ENCODE peak calls at places on chromosomes 3 and 15, in four cellular contexts. Y is HepG2, I is H1, O is GM12878. C is an unnamed sample.

GRCh38 chr3:66335671-66336070 is 114.9 kb downstream of the SLC25A26 start:
- DNase-seq in Y (no peak), I (no peak), O (no peak), C (no peak)

GRCh38 chr15:33005582-33005981 is 188.9 kb downstream of the FMN1 start:
- DNase-seq in Y (no peak), I (no peak), O (no peak), C (no peak)

GRCh38 chr3:64160000-64160690 is 65.1 kb downstream of the PRICKLE2 start:
- DNase-seq in Y (no peak), I (no peak), O (no peak), C (no peak)

GRCh38 chr15:86375733-86376132 is 296.1 kb downstream of the AGBL1 start:
- DNase-seq in Y (no peak), I (no peak), O (no peak), C (no peak)

GRCh38 chr15:40767838-40768491 is 1.8 kb upstream of the C15orf62 start:
- DNase-seq in Y (no peak), I (no peak), O (no peak), C (no peak)

GRCh38 chr15:68313501-68314390 is 36.2 kb downstream of the FEM1B start:
- DNase-seq in Y (no peak), I (no peak), O (no peak), C (no peak)

GRCh38 chr15:68228971-68229385 is 550 bp downstream of the CLN6 start:
- DNase-seq in Y (no peak), I (no peak), O (no peak), C (peak; percentile 29)

GRCh38 chr3:96813134-96813819 is 1.1 kb upstream of the EPHA6 start:
- DNase-seq in Y (peak; percentile 58), I (peak; percentile 70), O (peak; percentile 13), C (no peak)

GRCh38 chr3:107882881-107883280 is 207.9 kb downstream of the CD47 start:
- DNase-seq in Y (no peak), I (no peak), O (no peak), C (no peak)

GRCh38 chr3:125589743-125590142 is 5.6 kb downstream of the OSBPL11 start:
- DNase-seq in Y (no peak), I (no peak), O (no peak), C (no peak)

GRCh38 chr15:66882251-66883020 is 180.4 kb downstream of the SMAD6 start:
- DNase-seq in Y (no peak), I (no peak), O (no peak), C (no peak)

GRCh38 chr3:157436583-157437300 is at the start of gene PTX3:
- DNase-seq in Y (no peak), I (no peak), O (no peak), C (no peak)

GRCh38 chr3:36175113-36175812 is 205.0 kb upstream of the STAC start:
- DNase-seq in Y (no peak), I (no peak), O (no peak), C (no peak)

GRCh38 chr3:168030488-168031054 is 65.2 kb downstream of the GOLIM4 start:
- DNase-seq in Y (no peak), I (no peak), O (no peak), C (no peak)

GRCh38 chr3:47612178-47612577 is 33.5 kb upstream of the CSPG5 start:
- DNase-seq in Y (no peak), I (no peak), O (no peak), C (peak; percentile 9)
- TF ChIP-seq RAD21 in Y (no peak), I (no peak), O (no peak), C (no peak)

GRCh38 chr15:78993257-78993930 is 48.5 kb upstream of the CTSH start:
- DNase-seq in Y (no peak), I (no peak), O (no peak), C (no peak)

GRCh38 chr15:78991476-78991875 is 46.6 kb upstream of the CTSH start:
- DNase-seq in Y (no peak), I (no peak), O (no peak), C (no peak)

GRCh38 chr15:78991879-78992278 is 47.0 kb upstream of the CTSH start:
- DNase-seq in Y (no peak), I (no peak), O (no peak), C (no peak)

GRCh38 chr15:78993931-78994530 is 49.2 kb upstream of the CTSH start:
- DNase-seq in Y (peak; percentile 97), I (no peak), O (no peak), C (no peak)

DNA sequence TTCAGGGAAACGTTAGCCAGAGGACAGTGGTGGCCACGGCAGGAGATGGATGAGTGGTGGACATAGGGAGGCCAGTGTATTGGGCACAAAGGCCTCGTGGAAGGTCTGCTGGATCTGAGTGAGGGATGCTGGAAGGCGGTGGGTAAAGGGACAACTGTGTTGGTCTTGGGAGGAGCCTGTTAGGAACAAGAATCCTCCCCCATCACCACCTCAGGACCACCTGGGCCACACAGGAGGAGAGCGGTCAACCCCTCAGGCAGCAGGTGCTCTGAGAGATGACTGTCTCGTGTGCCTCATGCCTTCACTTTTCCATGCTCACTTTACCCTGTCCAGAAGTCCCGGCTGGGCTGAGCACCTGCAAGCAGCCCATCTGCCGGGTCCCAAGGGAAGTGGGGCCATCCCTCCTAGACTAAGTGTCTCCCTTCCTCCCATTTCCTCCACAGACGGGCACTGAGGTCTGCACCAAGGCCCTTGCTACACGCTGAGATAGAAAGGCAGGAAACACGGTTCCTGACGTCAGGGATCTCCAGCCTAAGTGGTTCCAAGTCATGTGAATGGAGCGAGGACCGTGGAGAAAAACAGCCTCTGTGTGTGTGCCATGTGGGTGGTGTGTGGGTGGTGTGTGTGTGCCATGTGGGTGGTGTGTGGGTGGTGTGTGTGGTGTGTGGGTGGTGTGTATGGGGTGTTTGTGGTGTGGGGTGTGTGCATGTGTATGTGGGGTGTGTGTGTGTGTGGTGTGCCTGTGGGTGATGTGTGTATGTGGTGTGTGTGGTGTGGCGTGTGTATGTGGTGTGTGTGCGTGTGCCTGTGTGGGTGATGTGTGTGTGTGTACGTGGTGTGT is 47.8 kb upstream of the CTSH start:
- DNase-seq in Y (no peak), I (no peak), O (no peak), C (no peak)
- TF ChIP-seq CBX5 in Y (no peak), I (no peak), O (no peak), C (no peak)

GRCh38 chr3:123373535-123373987 is 75.3 kb downstream of the ADCY5 start:
- DNase-seq in Y (no peak), I (no peak), O (no peak), C (no peak)

GRCh38 chr3:123371426-123371825 is 77.5 kb downstream of the ADCY5 start:
- DNase-seq in Y (no peak), I (no peak), O (no peak), C (no peak)

GRCh38 chr3:123370819-123371218 is 78.1 kb downstream of the ADCY5 start:
- DNase-seq in Y (no peak), I (no peak), O (no peak), C (no peak)

GRCh38 chr3:123372789-123373534 is 75.9 kb downstream of the ADCY5 start:
- DNase-seq in Y (no peak), I (no peak), O (no peak), C (no peak)

GRCh38 chr3:123371859-123372767 is 76.8 kb downstream of the ADCY5 start:
- DNase-seq in Y (no peak), I (no peak), O (no peak), C (no peak)
- TF ChIP-seq JUND in Y (no peak), I (no peak), O (no peak), C (no peak)

DNA sequence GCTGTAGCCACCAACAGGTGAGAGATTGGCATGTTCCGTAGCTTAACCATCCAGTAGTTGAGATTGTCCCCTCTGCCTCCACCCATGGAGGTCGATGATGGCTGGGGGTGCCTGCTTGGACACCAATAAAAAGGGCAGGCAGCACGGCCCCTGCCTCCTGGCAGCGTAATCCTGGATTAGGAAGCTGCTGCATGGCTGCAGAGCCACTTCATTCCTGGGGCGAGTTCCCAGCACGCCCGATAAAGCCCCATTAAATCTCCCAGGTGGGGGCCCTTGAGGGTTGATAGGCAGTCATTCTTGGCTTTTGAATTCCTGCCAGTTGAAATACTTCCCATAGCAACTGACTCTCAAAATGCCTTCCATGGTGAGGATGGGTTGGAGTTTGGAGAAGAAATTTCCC is 67.8 kb downstream of the PLXNA1 start:
- DNase-seq in Y (no peak), I (no peak), O (no peak), C (no peak)
- TF ChIP-seq RAD21 in Y (no peak), I (no peak), O (no peak), C (no peak)

DNA sequence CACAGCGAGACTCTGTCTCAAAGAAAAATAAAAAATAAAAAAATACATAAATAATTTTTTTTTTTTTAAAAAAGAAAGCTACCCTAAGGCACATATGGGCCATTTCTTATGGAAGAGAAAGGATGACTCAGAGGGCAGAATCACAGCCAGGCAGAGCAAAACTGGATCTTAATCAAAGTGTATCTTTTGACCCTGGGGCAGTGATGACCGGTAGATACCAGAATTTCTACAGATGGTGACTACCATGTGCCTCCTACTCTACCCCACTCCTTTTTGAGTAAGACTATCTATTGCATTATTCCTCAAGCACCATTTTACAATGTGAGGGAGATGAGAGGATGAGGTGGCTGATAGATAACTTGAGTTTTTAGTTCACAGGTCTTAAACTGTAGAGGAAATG is 26.0 kb downstream of the TARS3 start:
- DNase-seq in Y (no peak), I (no peak), O (no peak), C (no peak)
- TF ChIP-seq CBX5 in Y (no peak), I (no peak), O (no peak), C (no peak)

DNA sequence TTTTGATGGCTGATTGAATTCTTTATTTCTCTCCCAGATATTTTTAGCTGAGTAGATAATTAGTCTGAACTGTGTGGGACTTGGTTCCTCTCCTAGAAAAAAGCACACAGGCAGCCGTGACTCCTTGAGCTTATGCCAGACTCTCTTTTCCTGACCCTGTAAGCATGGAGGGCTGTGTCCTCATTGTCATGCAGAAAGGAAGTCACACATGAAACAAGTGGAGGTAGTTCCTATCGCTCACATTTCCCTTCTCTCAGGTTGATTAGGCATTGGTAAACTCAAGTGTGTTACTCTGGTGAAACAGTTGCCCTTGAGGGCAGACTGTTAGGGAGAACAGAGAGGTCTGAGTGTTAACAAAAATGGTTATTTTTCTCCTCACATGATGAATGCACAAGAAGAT is 6.3 kb upstream of the RTP4 start:
- DNase-seq in Y (no peak), I (no peak), O (no peak), C (no peak)
- TF ChIP-seq JUND in Y (no peak), I (no peak), O (no peak), C (no peak)

GRCh38 chr15:34065261-34065660 is 26.3 kb upstream of the AVEN start:
- DNase-seq in Y (no peak), I (no peak), O (no peak), C (no peak)
- TF ChIP-seq RAD21 in Y (no peak), I (no peak), O (no peak), C (no peak)